ENCODE peak calls at places on chromosomes 6 and 20, in four cellular contexts. J is hippocampal formation, L is GM23338, X is iris pigment epithelial cell. Q is an unnamed sample.
A peak's percentile ranks its signal among the peaks of the same experiment; 100 is the strongest.

GRCh38 chr6:43331876-43332275 is 23.2 kb upstream of the CRIP3 start:
- DNase-seq in L (no peak), X (no peak), J (no peak), Q (no peak)

GRCh38 chr20:61949714-61950630 is 115.7 kb downstream of the TAF4 start:
- DNase-seq in L (no peak), X (no peak), J (no peak), Q (no peak)

GRCh38 chr20:50054626-50055511 is 58.1 kb downstream of the UBE2V1 start:
- DNase-seq in J (peak; percentile 59), X (peak; percentile 31), L (no peak), Q (peak; percentile 77)

GRCh38 chr6:95352064-95352463 is 225.3 kb upstream of the MANEA start:
- DNase-seq in J (no peak), X (peak; percentile 29), L (no peak), Q (no peak)

GRCh38 chr20:7829031-7829430 is 111.2 kb downstream of the HAO1 start:
- DNase-seq in X (no peak), L (no peak), J (no peak), Q (no peak)

GRCh38 chr6:56497691-56498090 is 145.0 kb downstream of the DST start:
- DNase-seq in J (no peak), L (no peak), X (no peak), Q (no peak)

GRCh38 chr6:131923356-131923755 is 27.8 kb downstream of the CCN2 start:
- DNase-seq in J (no peak), L (peak; percentile 88), X (peak; percentile 59), Q (peak; percentile 78)

GRCh38 chr20:62313021-62313420 is 10.2 kb downstream of the ADRM1 start:
- DNase-seq in L (no peak), J (no peak), X (no peak), Q (no peak)

GRCh38 chr6:13011612-13012146 is 295.1 kb downstream of the PHACTR1 start:
- DNase-seq in J (no peak), L (no peak), X (no peak), Q (no peak)

GRCh38 chr20:8388707-8389106 is 256.6 kb downstream of the PLCB1 start:
- DNase-seq in X (peak; percentile 3), J (no peak), L (no peak), Q (no peak)

GRCh38 chr6:95091823-95092436 is 485.4 kb upstream of the MANEA start:
- DNase-seq in J (peak; percentile 72), X (peak; percentile 72), L (peak; percentile 75), Q (no peak)

GRCh38 chr20:17395729-17396128 is 135.4 kb downstream of the BFSP1 start:
- DNase-seq in L (no peak), X (no peak), J (no peak), Q (no peak)

GRCh38 chr20:15639839-15640238 is 933.4 kb downstream of the KIF16B start:
- DNase-seq in X (no peak), J (no peak), L (no peak), Q (no peak)

GRCh38 chr6:156943816-156944215 is 166.6 kb downstream of the ARID1B start:
- DNase-seq in J (no peak), L (no peak), X (no peak), Q (no peak)

GRCh38 chr6:152416652-152417051 is 220.5 kb downstream of the SYNE1 start:
- DNase-seq in X (no peak), J (no peak), L (no peak), Q (no peak)

GRCh38 chr6:17705778-17706579 is 746 bp downstream of the NUP153 start:
- DNase-seq in J (no peak), L (peak; percentile 74), X (peak; percentile 70), Q (peak; percentile 81)

GRCh38 chr20:48217191-48217590 is 431.9 kb upstream of the SULF2 start:
- DNase-seq in J (no peak), X (no peak), L (no peak), Q (no peak)

GRCh38 chr6:79188885-79189505 is 45.5 kb downstream of the HMGN3 start:
- DNase-seq in X (no peak), J (no peak), L (peak; percentile 29), Q (no peak)

GRCh38 chr6:1598433-1598832 is 11.3 kb upstream of the FOXC1 start:
- DNase-seq in J (no peak), L (no peak), X (no peak), Q (no peak)

GRCh38 chr20:41145821-41146620 is 8.7 kb downstream of the PLCG1 start:
- DNase-seq in J (peak; percentile 23), X (no peak), L (no peak), Q (no peak)

GRCh38 chr6:108840919-108841318 is 7.3 kb upstream of the ARMC2 start:
- DNase-seq in J (no peak), X (no peak), L (no peak), Q (no peak)

GRCh38 chr20:35768731-35769664 is 2.8 kb upstream of the PHF20 start:
- DNase-seq in L (peak; percentile 93), X (peak; percentile 98), J (peak; percentile 56), Q (peak; percentile 93)

GRCh38 chr6:167558213-167558869 is 233.5 kb downstream of the TTLL2 start:
- DNase-seq in L (no peak), J (no peak), X (no peak), Q (no peak)

GRCh38 chr20:19995220-19995863 is 21.8 kb upstream of the NAA20 start:
- DNase-seq in J (peak; percentile 79), X (peak; percentile 61), L (peak; percentile 53), Q (no peak)

GRCh38 chr20:5080384-5080877 is 39.3 kb downstream of the PCNA start:
- DNase-seq in J (no peak), L (no peak), X (peak; percentile 78), Q (no peak)

GRCh38 chr6:91580635-91581034 is 993.8 kb upstream of the MAP3K7 start:
- DNase-seq in L (no peak), X (no peak), J (no peak), Q (no peak)

GRCh38 chr6:52981215-52981910 is 13.7 kb downstream of the GSTA4 start:
- DNase-seq in L (no peak), J (no peak), X (no peak), Q (no peak)

GRCh38 chr20:33278700-33279099 is 4.3 kb upstream of the BPIFB1 start:
- DNase-seq in J (no peak), X (no peak), L (no peak), Q (no peak)

GRCh38 chr20:10790013-10790412 is 116.2 kb upstream of the JAG1 start:
- DNase-seq in J (no peak), X (no peak), L (no peak), Q (no peak)

GRCh38 chr6:43851204-43851855 is 81.3 kb downstream of the VEGFA start:
- DNase-seq in X (peak; percentile 87), J (no peak), L (peak; percentile 41), Q (peak; percentile 83)

Q was measured in ELF-1.